ENCODE peak calls at places on chromosomes 3 and 15, in eight cellular contexts. A, P, C, T, M, G, Q and V are unnamed samples.

GRCh38 chr3:181402347-181402746 is 309.4 kb upstream of the SOX2 start:
- DNase-seq in A (no peak), P (no peak), C (no peak), T (no peak), M (no peak), G (no peak), Q (no peak), V (no peak)

GRCh38 chr3:54954516-54954915 is 26.7 kb upstream of the LRTM1 start:
- DNase-seq in A (no peak), P (no peak), C (no peak), T (no peak), M (no peak), G (no peak), Q (no peak), V (no peak)

GRCh38 chr15:99738047-99738847 is 5.0 kb upstream of the LYSMD4 start:
- DNase-seq in A (no peak), P (no peak), C (no peak), T (no peak), M (no peak), G (no peak), Q (no peak), V (no peak)

GRCh38 chr3:115790759-115791158 is 167.4 kb downstream of the GAP43 start:
- DNase-seq in A (no peak), P (peak), C (no peak), T (peak), M (no peak), G (peak), Q (peak), V (peak)

GRCh38 chr3:187802203-187802927 is 57.1 kb upstream of the BCL6 start:
- DNase-seq in A (no peak), P (no peak), C (no peak), T (no peak), M (no peak), G (no peak), Q (no peak), V (no peak)

GRCh38 chr3:106826861-106827311 is 550.4 kb upstream of the CCDC54 start:
- DNase-seq in A (no peak), P (no peak), C (no peak), T (no peak), M (no peak), G (no peak), Q (no peak), V (no peak)

GRCh38 chr3:37785718-37786117 is 76.0 kb upstream of the CTDSPL start:
- DNase-seq in A (no peak), P (no peak), C (no peak), T (no peak), M (no peak), G (no peak), Q (no peak), V (no peak)

GRCh38 chr15:51866751-51867150 is 37.3 kb downstream of the TMOD3 start:
- DNase-seq in A (no peak), P (no peak), C (no peak), T (no peak), M (no peak), G (no peak), Q (no peak), V (no peak)

GRCh38 chr3:42662037-42662812 is 8.7 kb downstream of the ZBTB47 start:
- DNase-seq in A (no peak), P (no peak), C (no peak), T (no peak), M (no peak), G (no peak), Q (no peak), V (no peak)

GRCh38 chr15:69609176-69609575 is 156.6 kb downstream of the RPLP1 start:
- DNase-seq in A (no peak), P (no peak), C (no peak), T (peak), M (no peak), G (no peak), Q (no peak), V (no peak)

GRCh38 chr15:64354683-64355558 is 1.1 kb downstream of the CSNK1G1 start:
- DNase-seq in A (no peak), P (no peak), C (no peak), T (no peak), M (no peak), G (no peak), Q (peak), V (no peak)

GRCh38 chr3:97763586-97764148 is 891 bp upstream of the ARL6 start:
- DNase-seq in A (no peak), P (no peak), C (no peak), T (no peak), M (no peak), G (no peak), Q (no peak), V (no peak)

GRCh38 chr15:36907295-36907694 is 193.1 kb downstream of the MEIS2 start:
- DNase-seq in A (no peak), P (no peak), C (no peak), T (no peak), M (no peak), G (no peak), Q (no peak), V (no peak)

GRCh38 chr15:85582719-85583089 is 202.3 kb downstream of the AKAP13 start:
- DNase-seq in A (no peak), P (peak), C (peak), T (no peak), M (no peak), G (peak), Q (no peak), V (peak)

GRCh38 chr15:51267714-51268105 is 70.7 kb downstream of the CYP19A1 start:
- DNase-seq in A (peak), P (no peak), C (no peak), T (no peak), M (no peak), G (no peak), Q (no peak), V (no peak)

GRCh38 chr15:71809346-71809745 is 1.0 kb upstream of the NR2E3 start:
- DNase-seq in A (no peak), P (no peak), C (no peak), T (no peak), M (no peak), G (no peak), Q (no peak), V (no peak)

GRCh38 chr15:69125236-69125635 is 35.2 kb upstream of the GLCE start:
- DNase-seq in A (no peak), P (no peak), C (no peak), T (no peak), M (no peak), G (no peak), Q (no peak), V (no peak)

GRCh38 chr3:7618606-7619005 is 757.7 kb downstream of the GRM7 start:
- DNase-seq in A (no peak), P (no peak), C (no peak), T (no peak), M (no peak), G (no peak), Q (no peak), V (no peak)

GRCh38 chr15:83565553-83566159 is 88.3 kb upstream of the ADAMTSL3 start:
- DNase-seq in A (no peak), P (no peak), C (no peak), T (no peak), M (no peak), G (no peak), Q (peak), V (no peak)